ENCODE peak calls at places on chromosomes 11 and 22, in five cellular contexts. G is HepG2, N is K562, M is GM12878, X is SK-N-SH. B is an unnamed sample.

GRCh38 chr11:45816614-45817013 is 11.7 kb downstream of the SLC35C1 start:
- DNase-seq in G (no peak), N (no peak), M (no peak), X (no peak), B (no peak)

GRCh38 chr11:122391049-122391448 is 264.5 kb upstream of the UBASH3B start:
- DNase-seq in G (no peak), N (no peak), M (no peak), X (no peak), B (no peak)

GRCh38 chr11:22461626-22462025 is 123.4 kb downstream of the SLC17A6 start:
- DNase-seq in G (no peak), N (no peak), M (no peak), X (no peak), B (no peak)

GRCh38 chr11:19882356-19882755 is 169.7 kb downstream of the NAV2 start:
- DNase-seq in G (no peak), N (no peak), M (no peak), X (no peak), B (no peak)

GRCh38 chr22:35746946-35747703 is 29.5 kb downstream of the APOL5 start:
- DNase-seq in G (no peak), N (no peak), M (no peak), X (no peak), B (no peak)

GRCh38 chr11:19187101-19187500 is 14.7 kb downstream of the CSRP3 start:
- DNase-seq in G (no peak), N (no peak), M (no peak), X (no peak), B (no peak)

GRCh38 chr22:32355760-32356159 is 1.9 kb upstream of the RFPL3 start:
- DNase-seq in G (peak; percentile 18), N (no peak), M (no peak), X (no peak), B (no peak)

GRCh38 chr11:748007-748359 is 719 bp downstream of the TALDO1 start:
- DNase-seq in G (no peak), N (no peak), M (no peak), X (peak; percentile 60), B (peak; percentile 51)

GRCh38 chr22:24002272-24002671 is 3.0 kb downstream of the GSTT4 start:
- DNase-seq in G (no peak), N (no peak), M (no peak), X (no peak), B (no peak)

GRCh38 chr11:32326522-32326921 is 108.8 kb downstream of the WT1 start:
- DNase-seq in G (no peak), N (no peak), M (no peak), X (no peak), B (no peak)

GRCh38 chr22:23781533-23781932 is 5.2 kb upstream of the SMARCB1 start:
- DNase-seq in G (no peak), N (peak; percentile 37), M (no peak), X (no peak), B (no peak)

GRCh38 chr11:94781822-94782221 is 13.7 kb downstream of the AMOTL1 start:
- DNase-seq in G (no peak), N (no peak), M (no peak), X (no peak), B (no peak)

GRCh38 chr11:12784987-12785386 is 110.8 kb downstream of the TEAD1 start:
- DNase-seq in G (no peak), N (no peak), M (no peak), X (no peak), B (no peak)

GRCh38 chr11:67316882-67317364 is 13.6 kb downstream of the SSH3 start:
- DNase-seq in G (no peak), N (no peak), M (no peak), X (no peak), B (no peak)

GRCh38 chr11:102622258-102622657 is 2.9 kb downstream of the MMP20 start:
- DNase-seq in G (peak; percentile 45), N (no peak), M (no peak), X (no peak), B (no peak)

GRCh38 chr11:5380740-5381342 is 2.8 kb upstream of the OR51M1 start:
- DNase-seq in G (peak; percentile 52), N (peak; percentile 58), M (no peak), X (peak; percentile 40), B (peak; percentile 15)

GRCh38 chr11:119991669-119992068 is 146.2 kb downstream of the TRIM29 start:
- DNase-seq in G (no peak), N (no peak), M (no peak), X (no peak), B (no peak)

GRCh38 chr11:12922980-12923507 is 86.1 kb upstream of the RASSF10 start:
- DNase-seq in G (no peak), N (no peak), M (no peak), X (no peak), B (no peak)

GRCh38 chr11:65537620-65538231 is 12.8 kb downstream of the SCYL1 start:
- DNase-seq in G (no peak), N (no peak), M (no peak), X (no peak), B (no peak)

GRCh38 chr11:65537296-65537597 is 12.4 kb downstream of the SCYL1 start:
- DNase-seq in G (no peak), N (no peak), M (no peak), X (no peak), B (no peak)

GRCh38 chr11:65535102-65535501 is 10.2 kb downstream of the SCYL1 start:
- DNase-seq in G (no peak), N (no peak), M (no peak), X (no peak), B (no peak)

GRCh38 chr11:65538232-65538914 is 13.5 kb downstream of the SCYL1 start:
- DNase-seq in G (no peak), N (no peak), M (no peak), X (no peak), B (no peak)

DNA sequence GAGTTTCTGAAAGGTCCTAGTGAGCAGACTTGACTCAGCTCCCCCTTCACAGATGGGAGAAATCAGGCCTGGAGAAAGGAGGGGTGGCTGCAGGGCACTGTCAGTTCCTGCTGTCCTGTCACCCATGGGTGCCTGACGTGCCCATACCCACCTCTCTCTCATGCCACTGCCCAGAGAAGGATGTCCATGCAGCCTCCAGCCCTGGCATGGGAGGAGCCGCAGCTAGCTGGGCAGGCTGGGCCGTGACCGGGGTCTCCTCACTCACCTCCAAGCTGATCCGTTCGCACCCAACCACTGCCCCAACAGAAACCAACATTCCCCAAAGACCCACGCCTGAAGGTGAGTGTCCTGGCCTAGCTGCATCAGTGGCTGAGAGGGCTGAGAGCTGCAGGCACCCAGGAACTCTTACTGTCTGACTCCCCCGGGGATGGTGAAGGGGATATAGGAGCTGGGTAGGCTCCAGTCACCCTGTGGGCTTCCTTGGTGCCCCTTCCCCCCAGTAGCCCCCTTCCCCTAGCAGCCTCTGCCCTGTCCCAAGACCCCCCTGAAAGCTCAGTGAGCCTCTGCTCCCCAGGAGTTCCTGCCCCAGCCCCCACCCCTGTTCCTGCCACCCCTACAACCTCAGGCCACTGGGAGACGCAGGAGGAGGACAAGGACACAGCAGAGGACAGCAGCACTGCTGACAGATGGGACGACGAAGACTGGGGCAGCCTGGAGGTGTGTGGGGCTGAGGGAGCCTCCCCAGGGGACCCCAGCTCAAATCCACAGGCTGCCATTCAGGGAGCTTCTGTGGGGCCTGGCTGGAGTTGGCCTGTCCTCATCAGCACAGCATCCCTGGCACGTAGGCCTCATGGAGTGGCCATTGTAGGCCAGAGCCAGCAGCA is 11.8 kb downstream of the SCYL1 start:
- DNase-seq in G (no peak), N (no peak), M (no peak), X (no peak), B (no peak)
- TF ChIP-seq POLR2AphosphoS5 in G (no peak), N (no peak), M (no peak), X (no peak), B (no peak)

GRCh38 chr11:107567739-107568335 is 2.3 kb upstream of the ALKBH8 start:
- DNase-seq in G (no peak), N (no peak), M (no peak), X (peak; percentile 26), B (no peak)
- TF ChIP-seq GABPA in G (no peak), N (no peak), M (peak; percentile 5), X (no peak), B (no peak)

DNA sequence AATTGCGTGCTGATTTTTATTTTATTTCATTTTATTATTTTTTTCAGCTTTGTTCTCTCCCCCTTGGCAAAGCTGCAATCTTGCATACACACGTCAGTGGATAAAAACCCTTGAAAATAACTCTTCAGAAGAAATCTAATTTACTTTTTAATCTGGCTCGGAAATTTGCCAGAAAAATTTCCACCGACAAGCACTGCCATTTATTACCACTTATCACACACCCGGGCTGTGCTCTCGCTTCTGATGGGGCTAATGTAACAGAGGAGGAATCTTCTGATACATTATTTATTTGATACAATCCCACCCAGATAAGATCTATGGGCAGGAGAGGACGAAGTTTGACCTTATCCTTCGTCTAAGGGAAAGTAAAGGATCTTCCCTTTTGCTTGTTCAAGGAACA is 238.1 kb downstream of the NXPE2 start:
- DNase-seq in G (no peak), N (no peak), M (no peak), X (peak; percentile 66), B (no peak)
- TF ChIP-seq REST in G (no peak), N (no peak), M (no peak), X (no peak), B (no peak)

GRCh38 chr11:2844996-2845395 is 40.6 kb downstream of the CDKN1C start:
- DNase-seq in G (no peak), N (peak; percentile 51), M (no peak), X (no peak), B (no peak)
- TF ChIP-seq POLR2AphosphoS5 in G (no peak), N (no peak), M (no peak), X (no peak), B (no peak)

GRCh38 chr22:29328566-29329500 is 13.3 kb upstream of the RASL10A start:
- DNase-seq in G (no peak), N (no peak), M (no peak), X (no peak), B (no peak)
- TF ChIP-seq GABPA in G (no peak), N (no peak), M (no peak), X (no peak), B (no peak)

GRCh38 chr22:36998620-36999351 is 20.5 kb downstream of the TST start:
- DNase-seq in G (no peak), N (no peak), M (no peak), X (no peak), B (no peak)
- TF ChIP-seq REST in G (no peak), N (no peak), M (no peak), X (no peak), B (no peak)

GRCh38 chr22:48891688-48892380 is 935.8 kb downstream of the BRD1 start:
- DNase-seq in G (no peak), N (no peak), M (no peak), X (no peak), B (no peak)
- TF ChIP-seq POLR2AphosphoS5 in G (no peak), N (no peak), M (no peak), X (no peak), B (no peak)

DNA sequence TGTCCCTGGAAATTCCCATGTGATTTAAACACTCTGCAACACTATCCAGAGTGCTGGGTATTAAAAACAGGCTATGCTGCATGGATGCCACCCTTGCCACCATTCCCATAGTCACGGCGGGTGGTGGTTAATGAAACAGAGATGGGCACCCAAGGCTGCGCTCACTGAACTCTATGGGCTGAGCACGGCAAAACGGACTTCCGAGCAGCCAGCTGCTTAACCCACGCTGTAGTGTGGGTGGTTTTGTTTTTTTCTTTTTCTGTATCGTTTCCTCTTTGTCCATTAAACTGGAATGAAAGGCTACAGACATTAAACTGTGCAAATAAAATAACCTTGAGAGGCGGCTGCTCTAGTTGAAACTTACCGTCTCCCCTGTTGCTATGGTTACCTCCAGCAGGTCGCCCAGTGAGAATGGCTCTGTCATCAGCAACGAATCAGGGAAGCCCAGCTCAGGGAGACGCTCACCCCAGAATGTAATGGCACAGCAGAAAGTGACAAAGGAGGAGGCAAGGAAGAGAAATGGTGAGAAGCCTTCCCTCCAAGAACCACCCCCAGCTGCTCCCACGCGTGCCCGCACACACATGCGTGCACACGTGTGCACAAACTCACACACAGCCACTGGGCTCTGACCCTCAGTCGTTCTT is 102.1 kb downstream of the C11orf91 start:
- DNase-seq in G (no peak), N (no peak), M (no peak), X (peak; percentile 56), B (no peak)
- TF ChIP-seq GABPA in G (no peak), N (no peak), M (no peak), X (no peak), B (no peak)